ENCODE peak calls at places on chromosome 5, in eight cellular contexts. Q is activated CD8-positive, alpha-beta T cell treated with anti-CD3 and anti-CD28 coated beads for 36 hours; L is Kasumi-1; R is CD8-positive, alpha-beta memory T cell; V is mesenchymal stem cell; S is fibroblast of pulmonary artery; T is body of pancreas; U is Caco-2. M is an unnamed sample.

GRCh38 chr5:74631088-74631960 is 9.2 kb downstream of the ENC1 start:
- DNase-seq in Q (peak; percentile 50), L (peak; percentile 96), R (peak; percentile 59), V (peak; percentile 60), S (peak; percentile 82), T (no peak), U (no peak), M (peak; percentile 71)

GRCh38 chr5:37889612-37890317 is 49.9 kb upstream of the GDNF start:
- DNase-seq in Q (no peak), L (peak; percentile 43), R (no peak), V (peak; percentile 48), S (no peak), T (no peak), U (no peak), M (no peak)

GRCh38 chr5:75335952-75336624 is 932 bp upstream of the HMGCR start:
- DNase-seq in Q (no peak), L (peak; percentile 87), R (peak; percentile 37), V (peak; percentile 95), S (peak; percentile 91), T (peak; percentile 51), U (peak; percentile 80), M (no peak)

GRCh38 chr5:11573140-11573800 is 331.0 kb downstream of the CTNND2 start:
- DNase-seq in Q (no peak), L (no peak), R (no peak), V (no peak), S (no peak), T (no peak), U (no peak), M (no peak)

GRCh38 chr5:50547303-50547702 is 106.2 kb upstream of the EMB start:
- DNase-seq in Q (no peak), L (peak; percentile 80), R (no peak), V (no peak), S (no peak), T (no peak), U (no peak), M (no peak)

GRCh38 chr5:152246401-152246800 is 158.7 kb downstream of the NMUR2 start:
- DNase-seq in Q (peak; percentile 4), L (peak; percentile 33), R (no peak), V (peak; percentile 0), S (peak; percentile 23), T (no peak), U (peak; percentile 50), M (no peak)

GRCh38 chr5:62886603-62887315 is 308.1 kb downstream of the LRRC70 start:
- DNase-seq in Q (no peak), L (no peak), R (no peak), V (no peak), S (no peak), T (no peak), U (peak; percentile 84), M (no peak)

GRCh38 chr5:146785065-146785464 is 93.5 kb downstream of the PPP2R2B start:
- DNase-seq in Q (no peak), L (peak; percentile 70), R (no peak), V (no peak), S (no peak), T (no peak), U (no peak), M (no peak)

GRCh38 chr5:138663009-138663408 is 87.8 kb upstream of the HSPA9 start:
- DNase-seq in Q (peak; percentile 47), L (peak; percentile 67), R (peak; percentile 56), V (no peak), S (no peak), T (no peak), U (no peak), M (no peak)

GRCh38 chr5:149731617-149732400 is 1.7 kb downstream of the PPARGC1B start:
- DNase-seq in Q (peak; percentile 94), L (peak; percentile 87), R (peak; percentile 59), V (peak; percentile 89), S (peak; percentile 81), T (peak; percentile 76), U (peak; percentile 90), M (peak; percentile 66)

GRCh38 chr5:149172261-149172660 is 31.0 kb downstream of the ABLIM3 start:
- DNase-seq in Q (peak; percentile 30), L (no peak), R (no peak), V (peak; percentile 79), S (peak; percentile 49), T (no peak), U (no peak), M (no peak)

GRCh38 chr5:151068189-151068570 is 12.7 kb downstream of the TNIP1 start:
- DNase-seq in Q (no peak), L (no peak), R (no peak), V (peak; percentile 81), S (no peak), T (no peak), U (no peak), M (no peak)

GRCh38 chr5:173919443-173919842 is 31.3 kb downstream of the CPEB4 start:
- DNase-seq in Q (no peak), L (no peak), R (no peak), V (no peak), S (peak; percentile 35), T (no peak), U (no peak), M (no peak)

GRCh38 chr5:143154495-143155375 is 248.8 kb downstream of the NR3C1 start:
- DNase-seq in Q (no peak), L (no peak), R (no peak), V (peak; percentile 31), S (no peak), T (no peak), U (no peak), M (no peak)

GRCh38 chr5:69231851-69232250 is 2.8 kb upstream of the CDK7 start:
- DNase-seq in Q (no peak), L (no peak), R (no peak), V (no peak), S (no peak), T (no peak), U (no peak), M (no peak)

GRCh38 chr5:80620206-80620605 is 34.2 kb upstream of the MSH3 start:
- DNase-seq in Q (no peak), L (no peak), R (no peak), V (peak; percentile 34), S (no peak), T (no peak), U (no peak), M (no peak)

GRCh38 chr5:35035271-35035670 is 12.5 kb downstream of the AGXT2 start:
- DNase-seq in Q (no peak), L (no peak), R (no peak), V (no peak), S (no peak), T (no peak), U (no peak), M (no peak)

GRCh38 chr5:10626473-10627013 is 62.7 kb downstream of the ANKRD33B start:
- DNase-seq in Q (no peak), L (no peak), R (no peak), V (peak; percentile 22), S (peak; percentile 31), T (no peak), U (no peak), M (peak; percentile 25)

GRCh38 chr5:180174587-180174972 is 34.4 kb downstream of the RASGEF1C start:
- DNase-seq in Q (no peak), L (no peak), R (no peak), V (no peak), S (no peak), T (no peak), U (no peak), M (no peak)

GRCh38 chr5:56816546-56817081 is 1.3 kb downstream of the MAP3K1 start:
- DNase-seq in Q (peak; percentile 79), L (peak; percentile 71), R (peak; percentile 67), V (peak; percentile 79), S (peak; percentile 49), T (peak; percentile 55), U (peak; percentile 61), M (peak; percentile 83)

GRCh38 chr5:132439521-132440206 is 50.9 kb downstream of the IRF1 start:
- DNase-seq in Q (peak; percentile 51), L (no peak), R (no peak), V (peak; percentile 98), S (peak; percentile 95), T (no peak), U (no peak), M (no peak)

GRCh38 chr5:5432020-5432707 is 9.7 kb downstream of the ICE1 start:
- DNase-seq in Q (no peak), L (no peak), R (no peak), V (peak; percentile 22), S (peak; percentile 75), T (no peak), U (no peak), M (no peak)

GRCh38 chr5:3639175-3639574 is 43.5 kb downstream of the IRX1 start:
- DNase-seq in Q (no peak), L (no peak), R (no peak), V (no peak), S (no peak), T (no peak), U (no peak), M (no peak)

GRCh38 chr5:128674837-128675446 is 136.9 kb upstream of the FBN2 start:
- DNase-seq in Q (peak; percentile 66), L (peak; percentile 71), R (no peak), V (peak; percentile 55), S (peak; percentile 72), T (peak; percentile 53), U (peak; percentile 53), M (no peak)

GRCh38 chr5:20166496-20166895 is 178.5 kb upstream of the CDH18 start:
- DNase-seq in Q (no peak), L (no peak), R (no peak), V (no peak), S (no peak), T (no peak), U (no peak), M (no peak)

GRCh38 chr5:143826909-143827514 is 15.1 kb downstream of the HMHB1 start:
- DNase-seq in Q (peak; percentile 61), L (no peak), R (no peak), V (no peak), S (no peak), T (no peak), U (no peak), M (no peak)

GRCh38 chr5:100131161-100131560 is 404.0 kb upstream of the FAM174A start:
- DNase-seq in Q (no peak), L (no peak), R (no peak), V (no peak), S (no peak), T (no peak), U (no peak), M (no peak)

GRCh38 chr5:75668988-75669760 is 48.1 kb downstream of the POC5 start:
- DNase-seq in Q (peak; percentile 86), L (peak; percentile 56), R (peak; percentile 22), V (no peak), S (peak; percentile 25), T (peak; percentile 35), U (no peak), M (peak; percentile 82)

GRCh38 chr5:168987540-168988300 is 313.2 kb downstream of the SLIT3 start:
- DNase-seq in Q (peak; percentile 77), L (peak; percentile 59), R (peak; percentile 5), V (peak; percentile 61), S (peak; percentile 77), T (peak; percentile 78), U (peak; percentile 71), M (no peak)